ENCODE peak calls at places on chromosomes 4 and X, in eight cellular contexts. One of them, this sample, is unnamed.

GRCh38 chrX:53422915-53423268 is 219 bp downstream of the RIBC1 start:
- DNase-seq in aorta: no peak
- DNase-seq in Daoy: no peak
- DNase-seq in AG08396: no peak
- DNase-seq in stromal cell of bone marrow: no peak
- DNase-seq in naive B cell: no peak
- DNase-seq in ELF-1: no peak
- DNase-seq in sciatic nerve: no peak
- DNase-seq in this sample: no peak

GRCh38 chr4:98176531-98176930 is 33.3 kb upstream of the STPG2 start:
- DNase-seq in sciatic nerve: no peak
- DNase-seq in naive B cell: no peak
- DNase-seq in stromal cell of bone marrow: no peak
- DNase-seq in Daoy: no peak
- DNase-seq in ELF-1: no peak
- DNase-seq in aorta: no peak
- DNase-seq in AG08396: no peak
- DNase-seq in this sample: no peak

GRCh38 chr4:87502580-87503238 is 26.5 kb downstream of the SPARCL1 start:
- DNase-seq in ELF-1: no peak
- DNase-seq in AG08396: no peak
- DNase-seq in stromal cell of bone marrow: no peak
- DNase-seq in naive B cell: no peak
- DNase-seq in sciatic nerve: no peak
- DNase-seq in aorta: no peak
- DNase-seq in Daoy: peak; percentile 3
- DNase-seq in this sample: no peak

GRCh38 chr4:104616401-104616820 is 121.7 kb upstream of the CXXC4 start:
- DNase-seq in Daoy: no peak
- DNase-seq in AG08396: no peak
- DNase-seq in stromal cell of bone marrow: no peak
- DNase-seq in ELF-1: peak; percentile 5
- DNase-seq in sciatic nerve: no peak
- DNase-seq in naive B cell: no peak
- DNase-seq in aorta: no peak
- DNase-seq in this sample: no peak

GRCh38 chr4:108881190-108881589 is 118.3 kb upstream of the ETNPPL start:
- DNase-seq in aorta: no peak
- DNase-seq in ELF-1: peak; percentile 10
- DNase-seq in Daoy: peak; percentile 54
- DNase-seq in AG08396: no peak
- DNase-seq in stromal cell of bone marrow: no peak
- DNase-seq in naive B cell: no peak
- DNase-seq in sciatic nerve: no peak
- DNase-seq in this sample: no peak

GRCh38 chr4:100286601-100287000 is 96.3 kb upstream of the DDIT4L start:
- DNase-seq in ELF-1: no peak
- DNase-seq in aorta: no peak
- DNase-seq in Daoy: no peak
- DNase-seq in stromal cell of bone marrow: no peak
- DNase-seq in sciatic nerve: no peak
- DNase-seq in AG08396: no peak
- DNase-seq in naive B cell: no peak
- DNase-seq in this sample: no peak

GRCh38 chr4:96972920-96973319 is 1133.0 kb downstream of the PDHA2 start:
- DNase-seq in aorta: no peak
- DNase-seq in Daoy: no peak
- DNase-seq in naive B cell: no peak
- DNase-seq in sciatic nerve: no peak
- DNase-seq in AG08396: no peak
- DNase-seq in ELF-1: no peak
- DNase-seq in stromal cell of bone marrow: no peak
- DNase-seq in this sample: no peak

GRCh38 chr4:67909910-67910905 is 26.4 kb upstream of the TMPRSS11D start:
- DNase-seq in Daoy: no peak
- DNase-seq in ELF-1: no peak
- DNase-seq in naive B cell: no peak
- DNase-seq in AG08396: peak; percentile 13
- DNase-seq in stromal cell of bone marrow: no peak
- DNase-seq in aorta: no peak
- DNase-seq in sciatic nerve: no peak
- DNase-seq in this sample: no peak